ENCODE peak calls at places on chromosomes 2 and 18, in six cellular contexts. S, Q, H, M, E and N are unnamed samples. For H4K20me1 and H3K79me2, the result is how much of the 10 kb centered on the place peaks cover.

GRCh38 chr2:237915576-237915975 is 51.2 kb upstream of the UBE2F start:
- DNase-seq in E (no peak), Q (no peak), H (no peak), M (no peak), S (no peak), N (no peak)

GRCh38 chr18:13918898-13919297 is 3.6 kb upstream of the MC2R start:
- DNase-seq in E (no peak), S (no peak), H (no peak), Q (no peak), M (no peak), N (no peak)

GRCh38 chr2:3631851-3632659 is 25.9 kb upstream of the ALLC start:
- DNase-seq in E (no peak), M (peak), Q (no peak), H (no peak), S (no peak), N (no peak)

GRCh38 chr18:68397241-68398035 is 317.5 kb downstream of the TMX3 start:
- DNase-seq in H (peak), M (no peak), E (no peak), Q (no peak), S (no peak), N (peak)

GRCh38 chr2:138780451-138780880 is 276 bp upstream of the NXPH2 start:
- DNase-seq in E (peak), Q (no peak), S (no peak), M (no peak), H (no peak), N (no peak)

GRCh38 chr2:241860184-241861078 is 1.7 kb upstream of the PDCD1 start:
- DNase-seq in M (no peak), Q (no peak), S (no peak), E (no peak), H (no peak), N (no peak)

GRCh38 chr2:7356909-7357584 is 439.8 kb downstream of the RNF144A start:
- DNase-seq in E (no peak), M (no peak), S (no peak), Q (no peak), H (no peak), N (no peak)

GRCh38 chr2:191008286-191008685 is 5.7 kb downstream of the STAT1 start:
- DNase-seq in M (no peak), H (no peak), S (no peak), Q (no peak), E (no peak), N (no peak)

GRCh38 chr18:8298186-8298585 is 311.1 kb upstream of the RAB12 start:
- DNase-seq in Q (no peak), E (no peak), H (no peak), M (no peak), S (no peak), N (no peak)

GRCh38 chr2:199861116-199861774 is 10.3 kb upstream of the FTCDNL1 start:
- DNase-seq in Q (peak), E (no peak), M (no peak), H (peak), S (peak), N (peak)

GRCh38 chr18:2797951-2798350 is 48.9 kb upstream of the EMILIN2 start:
- DNase-seq in M (no peak), H (no peak), E (no peak), Q (no peak), S (no peak), N (no peak)

GRCh38 chr2:100053087-100053486 is 89.3 kb downstream of the AFF3 start:
- DNase-seq in S (no peak), H (no peak), Q (no peak), M (no peak), E (no peak), N (no peak)

GRCh38 chr2:38945931-38946330 is 56.3 kb downstream of the ARHGEF33 start:
- DNase-seq in Q (no peak), E (no peak), S (no peak), H (no peak), M (no peak), N (no peak)

GRCh38 chr18:50451100-50451842 is 76.4 kb downstream of the SKA1 start:
- DNase-seq in H (no peak), S (no peak), E (no peak), M (no peak), Q (no peak), N (no peak)

GRCh38 chr2:160581035-160581434 is 87.4 kb upstream of the RBMS1 start:
- DNase-seq in Q (no peak), E (no peak), S (no peak), H (peak), M (no peak), N (no peak)

GRCh38 chr2:19351914-19352697 is 6.3 kb downstream of the OSR1 start:
- DNase-seq in H (no peak), S (peak), M (no peak), Q (no peak), E (peak), N (no peak)

GRCh38 chr2:19351499-19351898 is 6.9 kb downstream of the OSR1 start:
- DNase-seq in E (peak), M (no peak), S (no peak), Q (no peak), H (no peak), N (no peak)

GRCh38 chr2:19354417-19355022 is 3.9 kb downstream of the OSR1 start:
- DNase-seq in H (no peak), S (peak), E (no peak), Q (no peak), M (no peak), N (no peak)

GRCh38 chr2:19353721-19354050 is 4.7 kb downstream of the OSR1 start:
- DNase-seq in H (no peak), E (no peak), Q (no peak), S (no peak), M (no peak), N (no peak)

DNA sequence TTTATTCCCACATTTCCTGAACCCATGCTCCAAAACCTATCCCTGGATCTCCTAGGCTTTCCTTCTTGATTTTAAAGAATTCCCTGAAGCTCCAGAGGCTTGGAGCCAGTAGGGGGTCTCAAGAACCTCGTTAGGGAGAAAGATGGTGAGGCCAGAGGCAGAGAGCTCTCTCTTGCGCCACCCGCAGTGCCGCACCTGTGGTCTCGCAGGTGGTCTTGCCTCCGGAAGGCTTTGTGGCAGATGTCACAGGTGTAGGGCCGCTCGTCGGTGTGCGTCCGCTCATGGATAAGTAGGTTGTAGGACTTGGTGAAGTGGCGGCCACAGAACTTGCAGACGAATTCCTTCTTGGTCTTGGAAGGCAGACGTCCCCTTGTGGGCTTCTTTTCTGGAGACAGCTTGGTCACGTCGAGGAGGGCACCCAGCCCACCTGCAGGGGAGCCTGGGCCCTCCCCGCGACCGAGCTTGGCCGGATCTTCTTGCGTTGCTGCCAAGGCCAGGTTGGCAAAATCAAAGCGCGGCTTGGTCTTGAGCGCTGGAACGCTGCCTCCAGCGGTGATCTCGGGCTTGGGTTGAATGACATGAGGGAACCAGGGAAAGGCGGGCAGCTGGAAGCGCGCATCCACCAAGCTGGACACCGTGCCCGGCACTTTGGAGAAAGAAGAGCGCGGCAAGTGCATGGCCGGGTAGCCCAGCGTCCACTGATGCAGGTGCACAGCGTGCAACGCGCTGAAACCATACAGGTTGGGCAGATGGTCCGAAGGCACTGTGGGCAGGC is 5.3 kb downstream of the OSR1 start:
- DNase-seq in S (no peak), Q (no peak), E (peak), H (no peak), M (peak), N (no peak)
- H4K20me1 ChIP-seq in S (under half), Q (under half), E (half or more), H (under half), M (under half), N (under half)

GRCh38 chr2:212414699-212415309 is 123.8 kb downstream of the ERBB4 start:
- DNase-seq in H (peak), S (no peak), Q (no peak), E (no peak), M (no peak), N (no peak)
- H2AFZ ChIP-seq in H (peak), S (peak), Q (no peak), E (peak), M (no peak), N (no peak)

DNA sequence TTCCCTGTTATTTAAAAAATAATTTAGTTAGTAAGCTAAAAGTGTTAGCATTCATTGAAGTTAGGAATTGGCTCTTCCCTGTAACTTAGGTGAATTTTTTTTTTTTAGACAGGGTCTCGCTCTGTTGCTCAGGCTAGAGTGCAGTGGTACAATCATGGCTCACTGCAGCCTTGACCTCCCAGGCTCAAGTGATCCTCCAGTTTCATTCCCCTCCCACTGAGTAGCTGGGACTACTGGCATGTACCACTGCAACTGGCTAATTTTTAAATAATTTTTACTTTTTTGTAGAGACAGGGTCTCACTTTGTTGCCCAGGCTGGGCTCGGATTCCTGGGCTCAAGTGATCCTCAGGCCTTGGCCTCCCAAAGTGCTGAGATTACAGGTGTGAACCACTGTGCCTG is 66.4 kb downstream of the CERS6 start:
- DNase-seq in S (no peak), H (no peak), M (no peak), E (no peak), Q (no peak), N (no peak)
- H3K79me2 ChIP-seq in S (under half), H (under half), M (under half), E (half or more), Q (half or more), N (under half)

DNA sequence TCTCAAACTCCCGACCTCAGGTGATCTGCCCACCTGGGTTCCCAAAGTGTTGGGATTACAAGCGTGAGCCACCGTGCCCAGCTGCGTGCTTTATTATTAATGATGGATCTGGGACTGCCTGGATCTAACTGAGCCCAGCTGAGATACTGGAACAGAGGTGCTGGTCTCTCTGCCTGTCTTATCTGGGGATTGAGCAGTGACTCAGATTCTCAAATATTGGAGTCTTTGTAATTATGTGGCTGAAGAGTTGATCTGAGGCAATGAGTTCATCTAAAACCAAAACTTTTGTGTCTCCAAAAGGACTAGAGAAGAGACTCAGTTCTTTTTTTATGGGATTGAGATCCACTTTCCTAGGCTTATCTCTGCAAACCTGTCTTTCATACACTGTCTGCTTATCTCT is 16.3 kb downstream of the PLEKHB2 start:
- DNase-seq in S (no peak), M (no peak), Q (no peak), E (no peak), H (peak), N (peak)
- H4K20me1 ChIP-seq in S (under half), M (under half), Q (under half), E (under half), H (half or more), N (under half)